ENCODE peak calls at places on chromosomes 7 and 10, in nine cellular contexts. M is activated CD4-positive, alpha-beta T cell treated with anti-CD3 and anti-CD28 coated beads for 24 hours; G is activated T-helper 1 cell treated with anti-CD3 and anti-CD28 coated beads, Interleukin-2, amount 50 U/mL, for 16 hours; U is T-helper 1 cell; P is mammary epithelial cell; W is activated T-cell treated with anti-CD3 and anti-CD28 coated beads, Interleukin-2, amount 50 U/mL, for 1 hour; D is mesendoderm; I is CD8-positive, alpha-beta T cell; Q is transverse colon. Y is an unnamed sample.

GRCh38 chr7:5776894-5777645 is 4.4 kb downstream of the RNF216 start:
- DNase-seq in Q (no peak), D (no peak), U (no peak), M (no peak), I (no peak), P (no peak), W (no peak), G (no peak), Y (no peak)

GRCh38 chr10:12221323-12222298 is 25.6 kb downstream of the CDC123 start:
- DNase-seq in I (no peak), M (no peak), P (peak; percentile 6), W (no peak), Q (no peak), D (peak; percentile 57), U (no peak), G (no peak), Y (no peak)

GRCh38 chr7:30349170-30349569 is 64.8 kb downstream of the ZNRF2 start:
- DNase-seq in G (no peak), D (peak; percentile 82), M (no peak), P (no peak), U (no peak), W (no peak), Q (no peak), I (no peak), Y (no peak)

GRCh38 chr7:6226194-6226799 is 46.1 kb downstream of the CYTH3 start:
- DNase-seq in I (no peak), W (no peak), P (no peak), U (no peak), M (no peak), Q (no peak), G (no peak), D (no peak), Y (peak; percentile 61)

GRCh38 chr7:45593121-45593541 is 19.0 kb downstream of the ADCY1 start:
- DNase-seq in M (no peak), G (no peak), I (no peak), P (no peak), U (no peak), Q (no peak), W (no peak), D (no peak), Y (no peak)

GRCh38 chr10:132648072-132648855 is 110.7 kb downstream of the INPP5A start:
- DNase-seq in M (no peak), W (no peak), U (no peak), P (no peak), I (no peak), D (no peak), Q (no peak), G (no peak), Y (no peak)

GRCh38 chr7:128103498-128104108 is 72.4 kb upstream of the LRRC4 start:
- DNase-seq in M (no peak), P (no peak), D (no peak), W (no peak), U (no peak), Q (no peak), I (no peak), G (no peak), Y (no peak)

GRCh38 chr7:5360451-5360850 is 63.2 kb downstream of the TNRC18 start:
- DNase-seq in G (no peak), M (no peak), I (no peak), P (no peak), Q (peak; percentile 29), U (no peak), D (no peak), W (no peak), Y (no peak)

GRCh38 chr7:25968205-25968993 is 183.6 kb upstream of the NFE2L3 start:
- DNase-seq in Q (peak; percentile 70), G (no peak), M (peak; percentile 28), P (no peak), U (no peak), I (no peak), D (no peak), W (no peak), Y (no peak)

GRCh38 chr7:4668510-4668847 is 13.6 kb upstream of the FOXK1 start:
- DNase-seq in Q (no peak), P (no peak), G (no peak), M (no peak), D (no peak), W (no peak), I (no peak), U (no peak), Y (no peak)

GRCh38 chr10:70799124-70799523 is 13.9 kb upstream of the TBATA start:
- DNase-seq in Q (no peak), M (no peak), D (no peak), P (peak; percentile 25), U (no peak), I (no peak), G (no peak), W (no peak), Y (no peak)

GRCh38 chr10:113565364-113565763 is 12.5 kb downstream of the HABP2 start:
- DNase-seq in G (no peak), D (no peak), P (peak; percentile 30), M (no peak), W (no peak), U (no peak), I (no peak), Q (no peak), Y (no peak)

GRCh38 chr7:140876519-140877248 is 48.0 kb downstream of the BRAF start:
- DNase-seq in W (no peak), U (no peak), P (peak; percentile 65), Q (no peak), G (no peak), M (no peak), I (no peak), D (no peak), Y (peak; percentile 3)

Y was measured in AG09319.